ENCODE peak calls at places on chromosomes 12 and 14, in seven cellular contexts. Y, Q, E, G, V, Z and S are unnamed samples.

GRCh38 chr14:59097681-59098080 is 90.8 kb upstream of the DAAM1 start:
- DNase-seq in Q (no peak), Z (no peak), V (no peak), E (no peak), Y (no peak), G (no peak), S (no peak)

GRCh38 chr12:3225796-3226180 is 148.6 kb downstream of the TSPAN9 start:
- DNase-seq in V (no peak), Y (no peak), Z (no peak), G (no peak), Q (no peak), E (no peak), S (no peak)

GRCh38 chr12:646303-647038 is 16.8 kb downstream of the NINJ2 start:
- DNase-seq in Y (no peak), E (no peak), Q (no peak), Z (no peak), V (peak; percentile 48), G (no peak), S (peak; percentile 84)

GRCh38 chr14:66444271-66444987 is 41.7 kb upstream of the CCDC196 start:
- DNase-seq in Q (no peak), Y (no peak), E (no peak), G (no peak), V (no peak), Z (no peak), S (no peak)

GRCh38 chr14:73736842-73737241 is 22.7 kb upstream of the PNMA1 start:
- DNase-seq in Y (no peak), G (no peak), V (peak; percentile 13), Z (no peak), E (no peak), Q (no peak), S (no peak)

GRCh38 chr14:24285351-24285750 is 14.0 kb upstream of the RABGGTA start:
- DNase-seq in G (no peak), Z (no peak), Y (no peak), Q (no peak), E (no peak), V (no peak), S (no peak)

GRCh38 chr12:21568115-21568514 is 36.5 kb downstream of the GYS2 start:
- DNase-seq in G (no peak), Z (no peak), V (no peak), Y (no peak), E (no peak), Q (no peak), S (no peak)

GRCh38 chr12:50918584-50919316 is 33.6 kb upstream of the HIGD1C start:
- DNase-seq in Q (no peak), Y (no peak), G (no peak), E (no peak), Z (no peak), V (no peak), S (no peak)

GRCh38 chr12:6520186-6520585 is 14.1 kb upstream of the GAPDH start:
- DNase-seq in E (no peak), V (no peak), Z (no peak), Y (no peak), Q (no peak), G (no peak), S (no peak)

GRCh38 chr14:68789002-68789797 is 3.7 kb downstream of the ZFP36L1 start:
- DNase-seq in E (peak; percentile 70), Q (peak; percentile 72), V (peak; percentile 83), Z (peak; percentile 74), G (peak; percentile 93), Y (peak; percentile 64), S (peak; percentile 91)

GRCh38 chr12:12609692-12610091 is 2.0 kb upstream of the CREBL2 start:
- DNase-seq in G (no peak), Z (no peak), Q (no peak), V (no peak), Y (no peak), E (no peak), S (no peak)

GRCh38 chr12:52147983-52148540 is 43.8 kb downstream of the KRT80 start:
- DNase-seq in Z (no peak), V (no peak), E (no peak), G (no peak), Y (peak; percentile 48), Q (no peak), S (no peak)

GRCh38 chr12:57229041-57229633 is 374 bp upstream of the SHMT2 start:
- DNase-seq in Q (no peak), G (no peak), Z (no peak), Y (no peak), E (no peak), V (no peak), S (no peak)

GRCh38 chr12:30746190-30746589 is 8.6 kb downstream of the CAPRIN2 start:
- DNase-seq in G (no peak), V (no peak), Q (no peak), E (no peak), Z (no peak), Y (no peak), S (no peak)